ENCODE peak calls at places on chromosomes 12 and 14, in nine cellular contexts. Y is ovary, P is pancreas, L is transverse colon, M is RWPE2, X is spleen, E is fibroblast of lung, Z is left ventricle myocardium inferior, H is heart right ventricle. N is an unnamed sample.

GRCh38 chr14:96626916-96627315 is 124.7 kb downstream of the PAPOLA start:
- DNase-seq in Y (no peak), P (no peak), L (no peak), M (no peak), X (peak; percentile 61), E (no peak), Z (no peak), H (no peak), N (no peak)

GRCh38 chr12:40145896-40146295 is 40.0 kb upstream of the SLC2A13 start:
- DNase-seq in Y (no peak), P (no peak), L (no peak), M (no peak), X (no peak), E (no peak), Z (no peak), H (no peak), N (no peak)

GRCh38 chr12:110107369-110108281 is 16.5 kb upstream of the IFT81 start:
- DNase-seq in Y (peak; percentile 76), P (peak; percentile 18), L (peak; percentile 19), M (no peak), X (no peak), E (peak; percentile 93), Z (peak; percentile 20), H (peak; percentile 19), N (peak; percentile 89)

GRCh38 chr12:117685115-117685926 is 283.5 kb downstream of the KSR2 start:
- DNase-seq in Y (no peak), P (peak; percentile 59), L (peak; percentile 66), M (peak; percentile 89), X (no peak), E (no peak), Z (no peak), H (no peak), N (peak; percentile 79)

GRCh38 chr12:122406701-122407154 is 15.7 kb downstream of the CLIP1 start:
- DNase-seq in Y (no peak), P (no peak), L (no peak), M (no peak), X (no peak), E (peak; percentile 92), Z (no peak), H (no peak), N (peak; percentile 70)

GRCh38 chr12:18250313-18250916 is 10.9 kb upstream of the PIK3C2G start:
- DNase-seq in Y (no peak), P (no peak), L (no peak), M (no peak), X (no peak), E (peak; percentile 84), Z (no peak), H (no peak), N (no peak)

GRCh38 chr12:89472508-89472907 is 52.1 kb downstream of the GALNT4 start:
- DNase-seq in Y (no peak), P (no peak), L (no peak), M (no peak), X (no peak), E (peak; percentile 59), Z (no peak), H (no peak), N (no peak)

GRCh38 chr12:65748332-65748731 is 76.0 kb upstream of the HMGA2 start:
- DNase-seq in Y (no peak), P (no peak), L (no peak), M (no peak), X (no peak), E (no peak), Z (no peak), H (no peak), N (no peak)

GRCh38 chr12:132030367-132031038 is 80.8 kb downstream of the EP400 start:
- DNase-seq in Y (peak; percentile 49), P (no peak), L (no peak), M (no peak), X (no peak), E (peak; percentile 26), Z (peak; percentile 59), H (peak; percentile 39), N (no peak)

GRCh38 chr12:116662612-116663144 is 75.2 kb downstream of the SPRING1 start:
- DNase-seq in Y (peak; percentile 74), P (no peak), L (peak; percentile 28), M (no peak), X (no peak), E (peak; percentile 47), Z (no peak), H (peak; percentile 21), N (no peak)
- TF ChIP-seq CTCF in Y (no peak), P (no peak), L (no peak), M (no peak), X (no peak), E (no peak), Z (no peak), H (no peak), N (peak; percentile 27)

GRCh38 chr12:54126696-54127537 is 61.9 kb downstream of the SMUG1 start:
- DNase-seq in Y (peak; percentile 85), P (peak; percentile 36), L (peak; percentile 55), M (no peak), X (peak; percentile 79), E (peak; percentile 25), Z (peak; percentile 66), H (peak; percentile 69), N (no peak)
- H3K4me3 ChIP-seq in Y (peak overlapping the region; percentile 87), P (peak overlapping the region; percentile 63), L (peak overlapping the region; percentile 59), M (peak overlapping the region; percentile 40), X (peak overlapping the region; percentile 37), E (peak overlapping the region; percentile 63), Z (peak overlapping the region; percentile 68), H (peak overlapping the region; percentile 52), N (peak overlapping the region; percentile 51)

GRCh38 chr12:119826661-119827435 is 50.3 kb downstream of the CIT start:
- DNase-seq in Y (no peak), P (no peak), L (no peak), M (no peak), X (no peak), E (no peak), Z (no peak), H (no peak), N (no peak)

GRCh38 chr12:119817944-119818343 is 59.2 kb downstream of the CIT start:
- DNase-seq in Y (no peak), P (no peak), L (no peak), M (no peak), X (no peak), E (no peak), Z (no peak), H (no peak), N (no peak)

GRCh38 chr12:119819322-119819721 is 57.8 kb downstream of the CIT start:
- DNase-seq in Y (no peak), P (no peak), L (no peak), M (no peak), X (no peak), E (no peak), Z (no peak), H (no peak), N (no peak)

GRCh38 chr12:119822046-119822445 is 55.1 kb downstream of the CIT start:
- DNase-seq in Y (no peak), P (no peak), L (no peak), M (no peak), X (no peak), E (no peak), Z (no peak), H (no peak), N (no peak)
- H3K36me3 ChIP-seq in Y (no peaks in the 10 kb centered on the region), P (no peaks in the 10 kb centered on the region), L (no peaks in the 10 kb centered on the region), M (peaks cover 39% of the 10 kb centered on the region), X (peaks cover 19% of the 10 kb centered on the region), E (no peaks in the 10 kb centered on the region), Z (no peaks in the 10 kb centered on the region), H (no peaks in the 10 kb centered on the region), N (no peaks in the 10 kb centered on the region)

GRCh38 chr14:77653473-77653872 is 37.0 kb upstream of the SPTLC2 start:
- DNase-seq in Y (no peak), P (no peak), L (no peak), M (no peak), X (peak; percentile 82), E (no peak), Z (no peak), H (no peak), N (no peak)
- TF ChIP-seq CTCF in Y (no peak), P (no peak), L (no peak), M (peak; percentile 16), X (peak; percentile 9), E (no peak), Z (no peak), H (peak; percentile 32), N (peak; percentile 38)

GRCh38 chr12:53218551-53219114 is 11.6 kb upstream of the ITGB7 start:
- DNase-seq in Y (peak; percentile 71), P (no peak), L (no peak), M (no peak), X (peak; percentile 77), E (peak; percentile 25), Z (peak; percentile 42), H (peak; percentile 48), N (no peak)
- H3K4me3 ChIP-seq in Y (peak overlapping the region; percentile 79), P (peak overlapping the region; percentile 66), L (peak overlapping the region; percentile 74), M (peak overlapping the region; percentile 54), X (peak overlapping the region; percentile 92), E (peak overlapping the region; percentile 92), Z (peak overlapping the region; percentile 84), H (peak overlapping the region; percentile 80), N (peak overlapping the region; percentile 51)

N was measured in BJ.